ENCODE peak calls at places on chromosomes 12 and 14, in five cellular contexts. T is sigmoid colon, H is H1, A is body of pancreas, W is left ventricle myocardium inferior. Y is an unnamed sample. For H3K4me1, the result is how much of the 10 kb centered on the place peaks cover.

GRCh38 chr12:117547209-117547608 is 185.8 kb upstream of the NOS1 start:
- DNase-seq in W (no peak), A (no peak), H (no peak), T (no peak), Y (no peak)

GRCh38 chr12:120971299-120972180 is 6.8 kb upstream of the HNF1A start:
- DNase-seq in H (no peak), A (no peak), T (no peak), W (no peak), Y (peak)

GRCh38 chr12:92473564-92473963 is 229.2 kb upstream of the PLEKHG7 start:
- DNase-seq in H (no peak), A (no peak), W (no peak), T (no peak), Y (no peak)

GRCh38 chr12:71460318-71460717 is 20.7 kb downstream of the LGR5 start:
- DNase-seq in T (no peak), H (no peak), W (no peak), A (no peak), Y (no peak)

GRCh38 chr12:5621329-5621728 is 189.4 kb downstream of the NTF3 start:
- DNase-seq in T (no peak), A (no peak), W (no peak), H (no peak), Y (no peak)

GRCh38 chr14:82710257-82710841 is 1176.7 kb upstream of the SEL1L start:
- DNase-seq in H (peak), T (no peak), W (no peak), A (peak), Y (peak)

GRCh38 chr14:98909251-98909944 is 362.6 kb downstream of the BCL11B start:
- DNase-seq in A (no peak), W (no peak), H (no peak), T (no peak), Y (peak)

GRCh38 chr14:71474291-71474690 is 457.9 kb upstream of the RGS6 start:
- DNase-seq in T (no peak), H (no peak), W (no peak), A (no peak), Y (no peak)

GRCh38 chr14:64830961-64831360 is 48.7 kb downstream of the SPTB start:
- DNase-seq in T (no peak), H (no peak), W (no peak), A (no peak), Y (no peak)
- H3K27ac ChIP-seq in T (no peak), H (no peak), W (no peak), A (no peak), Y (no peak)

DNA sequence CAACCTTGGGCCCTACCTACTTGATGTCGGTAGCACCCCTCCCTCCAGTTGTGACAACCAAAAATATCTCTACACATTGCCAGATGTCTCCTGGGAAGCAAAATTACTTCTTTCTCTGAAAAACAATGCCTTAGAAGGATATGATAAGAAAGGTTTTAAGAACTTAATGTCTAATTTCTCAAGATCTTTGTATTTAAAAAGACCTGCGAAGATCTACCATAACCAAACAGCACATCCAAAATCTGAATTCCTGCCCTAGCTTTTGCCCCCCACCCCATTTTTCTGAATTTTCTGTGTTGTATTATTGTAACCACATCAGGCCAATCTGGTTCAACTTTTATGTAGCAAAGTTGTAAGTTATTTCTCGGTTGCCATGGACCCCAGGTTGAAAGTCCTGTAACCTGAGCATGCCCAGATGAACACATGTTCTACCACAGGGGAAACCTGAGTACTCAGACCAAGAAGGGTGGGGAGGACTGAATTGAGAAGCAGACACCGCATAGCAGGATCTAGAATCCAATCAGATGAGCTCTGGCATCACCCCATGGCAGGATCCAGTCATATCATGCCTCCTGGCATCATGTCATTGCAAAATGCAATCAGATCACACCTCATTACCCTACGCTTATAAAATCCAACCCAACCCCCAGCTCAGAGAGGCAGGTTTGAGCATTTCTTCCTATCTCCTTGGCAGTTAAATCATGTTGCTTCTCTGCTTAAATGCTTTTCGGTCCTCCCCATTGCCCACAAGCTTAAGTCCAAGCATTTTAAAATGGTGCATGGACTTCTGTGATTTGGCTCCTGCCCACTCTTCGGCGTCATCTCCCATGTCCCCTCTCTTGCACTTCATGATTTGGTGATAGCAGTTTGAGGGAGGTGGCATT is 8.8 kb downstream of the TMEM253 start:
- DNase-seq in H (no peak), T (no peak), W (no peak), A (no peak), Y (peak)
- H3K4me1 ChIP-seq in H (under half), T (under half), W (under half), A (under half), Y (under half)

GRCh38 chr12:67268335-67268895 is 743 bp upstream of the CAND1 start:
- DNase-seq in T (peak), W (peak), H (peak), A (peak), Y (peak)

GRCh38 chr12:67270622-67271021 is 1.5 kb downstream of the CAND1 start:
- DNase-seq in T (no peak), H (no peak), A (no peak), W (no peak), Y (no peak)

GRCh38 chr12:67271976-67272375 is 2.8 kb downstream of the CAND1 start:
- DNase-seq in H (no peak), W (no peak), A (no peak), T (no peak), Y (no peak)

GRCh38 chr12:67268896-67269631 is at the start of gene CAND1:
- DNase-seq in T (peak), A (peak), H (peak), W (peak), Y (peak)

DNA sequence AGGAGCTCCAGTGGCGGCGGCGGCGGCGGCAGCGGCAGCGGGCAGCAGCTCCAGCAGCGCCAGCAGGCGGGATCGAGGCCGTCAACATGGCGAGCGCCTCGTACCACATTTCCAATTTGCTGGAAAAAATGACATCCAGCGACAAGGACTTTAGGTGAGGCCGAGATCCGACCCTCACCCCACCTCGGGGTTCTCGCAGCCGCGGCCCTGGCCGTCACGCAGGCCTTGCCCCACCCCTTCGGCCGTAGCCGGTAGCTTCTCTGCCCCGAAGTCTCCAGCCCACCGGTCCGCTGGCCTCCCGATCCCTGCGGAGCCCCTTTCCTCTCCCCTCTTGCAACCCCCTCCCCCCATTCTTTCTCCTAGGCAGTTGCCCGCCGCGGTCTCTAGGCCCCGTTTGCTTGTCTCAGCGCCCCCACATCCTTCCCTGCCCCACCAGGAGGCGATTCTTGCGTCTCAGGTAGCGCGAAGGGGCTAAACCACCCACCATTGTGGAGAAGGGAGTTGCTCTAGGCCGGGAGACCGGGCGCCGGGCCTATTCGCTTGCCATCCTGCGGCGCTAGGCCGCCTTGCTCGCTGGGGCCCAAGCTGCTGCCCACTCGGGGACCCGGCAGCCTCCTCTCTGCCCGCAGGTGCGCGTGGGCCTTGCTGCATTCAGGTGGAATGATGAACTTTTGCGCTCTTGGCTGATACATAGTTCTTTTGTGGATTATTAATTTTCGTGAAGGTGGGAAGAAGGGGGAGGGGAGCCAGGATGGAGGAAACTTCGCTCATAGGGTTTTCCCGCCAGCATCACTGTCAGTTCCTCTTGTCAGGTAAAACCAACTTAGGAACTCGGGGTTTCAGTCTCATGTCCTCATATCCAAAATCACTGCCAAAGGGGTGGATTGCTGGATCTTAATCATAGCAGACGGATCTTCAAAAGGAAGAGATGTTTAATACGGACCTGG is 747 bp downstream of the CAND1 start:
- DNase-seq in A (peak), T (peak), H (no peak), W (peak), Y (peak)
- TF ChIP-seq CTCF in A (no peak), T (no peak), H (no peak), W (peak), Y (no peak)

GRCh38 chr12:59724011-59724703 is 128.3 kb downstream of the SLC16A7 start:
- DNase-seq in W (no peak), T (no peak), H (no peak), A (no peak), Y (no peak)
- H3K27ac ChIP-seq in W (no peak), T (no peak), H (no peak), A (peak), Y (no peak)

GRCh38 chr14:52061380-52061779 is 7.5 kb downstream of the NID2 start:
- DNase-seq in H (no peak), W (peak), T (peak), A (no peak), Y (no peak)

GRCh38 chr14:52055215-52055614 is 13.6 kb downstream of the NID2 start:
- DNase-seq in A (no peak), H (no peak), T (no peak), W (no peak), Y (no peak)

GRCh38 chr14:52059614-52060013 is 9.2 kb downstream of the NID2 start:
- DNase-seq in H (no peak), A (no peak), W (no peak), T (no peak), Y (no peak)

GRCh38 chr14:52060080-52060479 is 8.8 kb downstream of the NID2 start:
- DNase-seq in T (no peak), A (no peak), W (no peak), H (no peak), Y (no peak)

DNA sequence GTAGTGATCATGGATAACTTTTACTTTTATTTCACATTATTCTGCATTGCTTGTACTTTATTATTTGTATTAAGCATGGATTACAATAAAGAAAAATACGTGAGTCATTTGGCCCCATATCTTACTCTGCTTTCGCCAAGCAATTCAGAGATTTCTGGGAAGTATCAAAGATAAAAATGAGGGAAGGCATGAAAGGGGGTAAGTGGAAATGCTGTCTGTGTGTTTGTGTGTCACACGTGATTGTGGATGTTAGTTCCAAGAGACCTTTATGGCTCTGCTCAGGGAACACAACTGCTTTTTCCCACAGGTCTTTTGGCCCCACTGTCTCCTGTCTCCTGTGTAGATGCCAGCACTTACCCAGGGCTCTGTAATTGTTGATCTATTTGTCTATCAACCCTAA is 10.5 kb downstream of the NID2 start:
- DNase-seq in H (no peak), W (no peak), T (no peak), A (no peak), Y (no peak)
- H3K4me1 ChIP-seq in H (under half), W (half or more), T (half or more), A (under half), Y (under half)

DNA sequence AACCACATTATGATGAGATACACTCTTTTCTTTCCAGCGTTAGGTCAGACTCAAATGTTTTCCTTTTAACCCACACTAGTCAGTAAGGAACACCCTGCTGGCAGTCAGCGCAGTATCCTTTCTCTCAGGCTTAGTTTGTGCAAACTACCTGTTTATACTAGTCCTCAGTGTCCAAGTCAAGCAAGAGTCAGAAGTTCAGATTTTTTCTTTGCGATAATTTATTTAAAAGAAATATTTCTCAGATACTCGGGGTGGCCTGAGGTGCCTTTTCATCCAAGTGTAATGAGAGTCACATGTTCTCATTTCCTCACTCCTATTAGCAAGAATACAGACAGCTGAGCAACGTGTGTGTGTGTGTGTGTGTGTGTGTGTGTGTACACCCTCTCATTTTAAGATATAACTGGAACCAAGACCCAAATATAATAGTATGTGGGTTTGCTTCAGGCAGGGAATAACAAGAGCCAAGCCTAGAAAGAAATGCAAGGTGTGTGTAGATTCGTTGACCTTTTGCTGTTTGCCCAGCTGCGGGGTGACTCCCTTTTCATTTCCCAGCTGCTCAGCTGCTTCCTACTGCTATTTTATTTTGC is 182.7 kb downstream of the KICS2 start:
- DNase-seq in H (no peak), A (peak), W (no peak), T (no peak), Y (no peak)
- TF ChIP-seq CTCF in H (no peak), A (no peak), W (no peak), T (no peak), Y (no peak)

GRCh38 chr12:30795660-30796507 is 41.1 kb upstream of the CAPRIN2 start:
- DNase-seq in T (peak), A (peak), W (peak), H (no peak), Y (peak)

GRCh38 chr12:30796508-30796780 is 41.7 kb upstream of the CAPRIN2 start:
- DNase-seq in T (peak), W (no peak), A (peak), H (no peak), Y (no peak)

GRCh38 chr12:30795410-30795659 is 40.6 kb upstream of the CAPRIN2 start:
- DNase-seq in W (no peak), A (no peak), H (no peak), T (no peak), Y (no peak)

GRCh38 chr12:30794020-30794419 is 39.3 kb upstream of the CAPRIN2 start:
- DNase-seq in T (no peak), H (no peak), A (no peak), W (no peak), Y (no peak)

GRCh38 chr12:30794591-30795409 is 40.0 kb upstream of the CAPRIN2 start:
- DNase-seq in T (no peak), W (no peak), H (peak), A (no peak), Y (peak)
- H3K27ac ChIP-seq in T (no peak), W (peak), H (no peak), A (no peak), Y (peak)

GRCh38 chr14:61474021-61474420 is 152.6 kb downstream of the PRKCH start:
- DNase-seq in H (no peak), W (no peak), T (no peak), A (no peak), Y (no peak)
- H3K4me1 ChIP-seq in H (under half), W (half or more), T (under half), A (under half), Y (under half)

GRCh38 chr14:50058112-50058511 is 58.3 kb downstream of the VCPKMT start:
- DNase-seq in T (no peak), H (no peak), W (no peak), A (no peak), Y (no peak)
- TF ChIP-seq CTCF in T (no peak), H (no peak), W (no peak), A (no peak), Y (no peak)